ENCODE peak calls at places on chromosomes 4 and X, in six cellular contexts. K is BJ, T is cardiac muscle cell, O is neural progenitor cell, J is mammary epithelial cell, Q is BE2C. S is an unnamed sample.

GRCh38 chrX:152926279-152926678 is 28.4 kb downstream of the ZNF185 start:
- DNase-seq in K (no peak), T (peak), O (peak), J (peak), Q (peak), S (peak)

GRCh38 chr4:56028165-56028564 is 79.4 kb downstream of the CEP135 start:
- DNase-seq in K (no peak), T (no peak), O (no peak), J (no peak), Q (no peak), S (no peak)

GRCh38 chr4:182193261-182193660 is 49.9 kb upstream of the TENM3 start:
- DNase-seq in K (no peak), T (no peak), O (no peak), J (no peak), Q (no peak), S (no peak)

GRCh38 chrX:2967998-2968909 is 38.1 kb upstream of the ARSH start:
- DNase-seq in K (no peak), T (peak), O (peak), J (peak), Q (no peak), S (no peak)

GRCh38 chr4:19375931-19376330 is 875.8 kb upstream of the SLIT2 start:
- DNase-seq in K (no peak), T (no peak), O (no peak), J (no peak), Q (no peak), S (no peak)

GRCh38 chr4:48038666-48039065 is 22.1 kb downstream of the NIPAL1 start:
- DNase-seq in K (no peak), T (no peak), O (no peak), J (no peak), Q (no peak), S (no peak)

GRCh38 chr4:155119006-155119405 is 89.4 kb upstream of the NPY2R start:
- DNase-seq in K (no peak), T (no peak), O (no peak), J (no peak), Q (no peak), S (no peak)

GRCh38 chr4:55795342-55795741 is 24.2 kb upstream of the EXOC1L start:
- DNase-seq in K (no peak), T (no peak), O (no peak), J (no peak), Q (no peak), S (no peak)

GRCh38 chr4:92012899-92013867 is 290.6 kb upstream of the GRID2 start:
- DNase-seq in K (no peak), T (peak), O (peak), J (no peak), Q (no peak), S (no peak)

GRCh38 chr4:146243141-146243882 is 29.0 kb downstream of the REELD1 start:
- DNase-seq in K (no peak), T (peak), O (peak), J (no peak), Q (no peak), S (peak)

GRCh38 chrX:145735036-145735435 is 82.6 kb upstream of the SLITRK2 start:
- DNase-seq in K (no peak), T (no peak), O (no peak), J (no peak), Q (no peak), S (no peak)

GRCh38 chrX:133444952-133445831 is 29.9 kb upstream of the GPC4 start:
- DNase-seq in K (no peak), T (peak), O (peak), J (peak), Q (no peak), S (no peak)

DNA sequence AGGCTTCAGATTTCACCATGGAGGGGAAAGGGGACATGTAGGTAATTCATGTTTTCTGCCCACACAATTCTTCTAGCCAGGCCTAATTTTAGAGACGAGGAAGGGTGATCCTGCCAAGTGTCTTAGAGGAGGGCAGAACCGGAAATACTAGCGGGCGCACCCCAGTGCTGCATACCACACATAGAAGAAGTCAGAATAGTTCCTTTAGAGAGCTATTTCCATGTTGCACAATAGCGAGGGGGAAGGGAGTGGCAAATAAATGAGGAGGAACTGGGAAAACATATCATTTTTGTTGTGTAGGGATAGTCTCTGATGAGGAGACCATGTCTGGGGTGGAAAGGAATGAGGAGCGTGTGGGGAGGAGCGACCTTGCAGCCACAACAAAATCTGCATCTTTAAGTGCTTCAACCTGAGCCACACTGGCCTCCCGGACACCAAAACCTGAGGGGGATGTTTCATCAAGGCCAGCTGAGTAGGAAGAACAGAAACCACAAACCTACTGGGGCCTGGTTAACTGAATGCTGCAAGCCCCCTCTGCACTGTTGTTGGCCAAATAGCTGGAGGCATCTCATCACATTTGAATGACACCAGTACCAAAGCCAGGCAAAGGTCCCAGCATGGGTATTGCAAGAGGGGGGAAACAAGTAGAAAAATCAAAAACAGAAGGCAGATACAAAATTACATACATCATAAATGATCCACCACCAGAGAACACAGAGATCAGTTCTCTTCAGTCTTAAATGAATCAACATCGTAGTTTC is 26.7 kb upstream of the C1QTNF7 start:
- DNase-seq in K (peak), T (peak), O (no peak), J (peak), Q (no peak), S (no peak)
- H3K4me3 ChIP-seq in K (no peak), T (no peak), O (no peak), J (no peak), Q (no peak), S (no peak)

GRCh38 chrX:56762220-56762619 is 33.2 kb downstream of the NBDY start:
- DNase-seq in K (no peak), T (no peak), O (no peak), J (no peak), Q (no peak), S (no peak)
- H3K4me3 ChIP-seq in K (no peak), T (no peak), O (no peak), J (no peak), Q (no peak), S (no peak)

DNA sequence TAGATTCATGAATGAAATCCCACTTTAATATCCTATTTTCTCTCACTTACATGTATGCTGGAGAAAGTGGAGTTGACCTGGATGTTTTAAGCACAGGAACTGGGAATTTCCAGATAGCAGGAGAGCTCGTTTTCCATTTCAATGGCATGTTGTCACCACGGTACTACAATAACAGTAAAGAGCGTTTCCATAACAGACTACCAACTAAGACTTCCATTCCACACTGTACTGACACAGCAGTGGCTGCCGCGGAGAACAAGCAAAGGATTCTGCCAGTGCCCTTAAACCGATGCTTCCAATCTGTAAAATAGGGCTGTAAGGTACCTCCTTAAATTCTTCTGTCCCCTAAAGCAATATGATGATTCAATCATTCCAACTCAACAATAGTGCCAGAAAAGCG is 143.9 kb downstream of the KLHL13 start:
- DNase-seq in K (no peak), T (no peak), O (no peak), J (peak), Q (peak), S (no peak)
- H3K4me3 ChIP-seq in K (no peak), T (no peak), O (no peak), J (peak), Q (peak), S (no peak)

DNA sequence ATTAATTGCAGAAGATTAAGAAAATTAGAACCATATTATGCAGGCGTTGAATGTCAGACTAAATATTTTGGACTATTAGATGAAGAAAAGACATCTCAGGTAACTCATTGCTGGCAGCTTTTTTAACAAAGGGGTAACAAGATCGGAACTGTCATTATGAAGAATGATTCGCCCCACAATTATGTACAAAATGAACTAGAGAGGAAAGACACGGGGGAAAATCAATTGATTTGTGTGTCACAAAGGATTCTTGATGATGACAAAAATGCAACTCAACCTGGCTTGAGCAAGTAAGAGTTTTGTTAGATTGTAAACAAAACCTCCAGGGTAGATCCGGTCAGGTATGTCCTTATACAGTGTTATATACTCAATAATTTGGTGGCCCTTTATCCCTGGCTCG is 12.5 kb upstream of the DCLK2 start:
- DNase-seq in K (no peak), T (no peak), O (no peak), J (no peak), Q (no peak), S (no peak)
- H3K4me3 ChIP-seq in K (no peak), T (no peak), O (no peak), J (no peak), Q (no peak), S (no peak)

S was measured in WERI-Rb-1.